ENCODE peak calls at places on chromosomes 1 and 21, in eight cellular contexts. One of them, this sample, is unnamed.

GRCh38 chr1:11784256-11784992 is 21.3 kb downstream of the MTHFR start:
- DNase-seq in IMR-90: no peak
- DNase-seq in uterus: no peak
- DNase-seq in tibial nerve: no peak
- DNase-seq in osteoblast: peak; percentile 76
- DNase-seq in stomach: no peak
- DNase-seq in upper lobe of right lung: no peak
- DNase-seq in left ventricle myocardium inferior: no peak
- DNase-seq in this sample: no peak

GRCh38 chr1:47923513-47923912 is 73.7 kb downstream of the TRABD2B start:
- DNase-seq in osteoblast: no peak
- DNase-seq in upper lobe of right lung: no peak
- DNase-seq in stomach: no peak
- DNase-seq in tibial nerve: no peak
- DNase-seq in IMR-90: no peak
- DNase-seq in uterus: no peak
- DNase-seq in left ventricle myocardium inferior: no peak
- DNase-seq in this sample: no peak

GRCh38 chr1:214899908-214900470 is 182.5 kb upstream of the KCNK2 start:
- DNase-seq in upper lobe of right lung: no peak
- DNase-seq in left ventricle myocardium inferior: no peak
- DNase-seq in tibial nerve: no peak
- DNase-seq in IMR-90: peak; percentile 52
- DNase-seq in uterus: no peak
- DNase-seq in osteoblast: no peak
- DNase-seq in stomach: no peak
- DNase-seq in this sample: no peak

GRCh38 chr21:14918542-14918941 is 146.3 kb downstream of the NRIP1 start:
- DNase-seq in tibial nerve: no peak
- DNase-seq in stomach: no peak
- DNase-seq in osteoblast: no peak
- DNase-seq in IMR-90: no peak
- DNase-seq in left ventricle myocardium inferior: no peak
- DNase-seq in uterus: no peak
- DNase-seq in upper lobe of right lung: no peak
- DNase-seq in this sample: no peak

GRCh38 chr1:216183427-216183826 is 239.8 kb downstream of the USH2A start:
- DNase-seq in tibial nerve: no peak
- DNase-seq in IMR-90: peak; percentile 40
- DNase-seq in upper lobe of right lung: no peak
- DNase-seq in uterus: no peak
- DNase-seq in left ventricle myocardium inferior: no peak
- DNase-seq in osteoblast: no peak
- DNase-seq in stomach: no peak
- DNase-seq in this sample: no peak

GRCh38 chr1:54845772-54846171 is 41.2 kb downstream of the DHCR24 start:
- DNase-seq in stomach: peak; percentile 11
- DNase-seq in upper lobe of right lung: no peak
- DNase-seq in IMR-90: no peak
- DNase-seq in left ventricle myocardium inferior: no peak
- DNase-seq in osteoblast: no peak
- DNase-seq in uterus: no peak
- DNase-seq in tibial nerve: no peak
- DNase-seq in this sample: peak; percentile 23

GRCh38 chr1:1358433-1359201 is at the start of gene MXRA8:
- DNase-seq in uterus: peak; percentile 93
- DNase-seq in upper lobe of right lung: peak; percentile 68
- DNase-seq in osteoblast: peak; percentile 98
- DNase-seq in stomach: no peak
- DNase-seq in tibial nerve: peak; percentile 79
- DNase-seq in left ventricle myocardium inferior: peak; percentile 80
- DNase-seq in IMR-90: peak; percentile 82
- DNase-seq in this sample: peak; percentile 83

GRCh38 chr1:22804333-22804906 is 93.8 kb downstream of the EPHB2 start:
- DNase-seq in upper lobe of right lung: no peak
- DNase-seq in uterus: no peak
- DNase-seq in IMR-90: peak; percentile 23
- DNase-seq in stomach: no peak
- DNase-seq in osteoblast: no peak
- DNase-seq in tibial nerve: no peak
- DNase-seq in left ventricle myocardium inferior: no peak
- DNase-seq in this sample: no peak

GRCh38 chr21:17250651-17251294 is 262.1 kb upstream of the CXADR start:
- DNase-seq in tibial nerve: no peak
- DNase-seq in osteoblast: no peak
- DNase-seq in left ventricle myocardium inferior: no peak
- DNase-seq in uterus: no peak
- DNase-seq in upper lobe of right lung: no peak
- DNase-seq in stomach: no peak
- DNase-seq in IMR-90: no peak
- DNase-seq in this sample: no peak

GRCh38 chr1:198113302-198113701 is 43.5 kb upstream of the NEK7 start:
- DNase-seq in stomach: no peak
- DNase-seq in left ventricle myocardium inferior: no peak
- DNase-seq in upper lobe of right lung: no peak
- DNase-seq in osteoblast: peak; percentile 36
- DNase-seq in uterus: no peak
- DNase-seq in IMR-90: peak; percentile 76
- DNase-seq in tibial nerve: no peak
- DNase-seq in this sample: no peak

GRCh38 chr1:109181085-109181806 is 32.5 kb upstream of the SARS1 start:
- DNase-seq in stomach: no peak
- DNase-seq in upper lobe of right lung: no peak
- DNase-seq in IMR-90: peak; percentile 65
- DNase-seq in tibial nerve: no peak
- DNase-seq in osteoblast: peak; percentile 81
- DNase-seq in left ventricle myocardium inferior: no peak
- DNase-seq in uterus: no peak
- DNase-seq in this sample: no peak

GRCh38 chr1:16163882-16164820 is 8.3 kb upstream of the EPHA2 start:
- DNase-seq in stomach: no peak
- DNase-seq in left ventricle myocardium inferior: no peak
- DNase-seq in tibial nerve: no peak
- DNase-seq in upper lobe of right lung: no peak
- DNase-seq in uterus: no peak
- DNase-seq in IMR-90: peak; percentile 100
- DNase-seq in osteoblast: peak; percentile 99
- DNase-seq in this sample: no peak

GRCh38 chr1:243535014-243535413 is 279.2 kb downstream of the SDCCAG8 start:
- DNase-seq in uterus: no peak
- DNase-seq in osteoblast: no peak
- DNase-seq in stomach: no peak
- DNase-seq in upper lobe of right lung: no peak
- DNase-seq in left ventricle myocardium inferior: no peak
- DNase-seq in tibial nerve: no peak
- DNase-seq in IMR-90: no peak
- DNase-seq in this sample: no peak
- H3K4me1 ChIP-seq in uterus: no peaks in the 10 kb centered on the region
- H3K4me1 ChIP-seq in osteoblast: peaks cover 6% of the 10 kb centered on the region
- H3K4me1 ChIP-seq in stomach: no peaks in the 10 kb centered on the region
- H3K4me1 ChIP-seq in upper lobe of right lung: no peaks in the 10 kb centered on the region
- H3K4me1 ChIP-seq in left ventricle myocardium inferior: no peaks in the 10 kb centered on the region
- H3K4me1 ChIP-seq in tibial nerve: no peaks in the 10 kb centered on the region
- H3K4me1 ChIP-seq in IMR-90: no peaks in the 10 kb centered on the region
- H3K4me1 ChIP-seq in this sample: no peaks in the 10 kb centered on the region

GRCh38 chr21:43597052-43597451 is 62.2 kb downstream of the HSF2BP start:
- DNase-seq in left ventricle myocardium inferior: no peak
- DNase-seq in osteoblast: no peak
- DNase-seq in tibial nerve: no peak
- DNase-seq in uterus: no peak
- DNase-seq in upper lobe of right lung: no peak
- DNase-seq in IMR-90: peak; percentile 88
- DNase-seq in stomach: no peak
- DNase-seq in this sample: no peak

GRCh38 chr21:43598416-43599120 is 60.7 kb downstream of the HSF2BP start:
- DNase-seq in tibial nerve: no peak
- DNase-seq in osteoblast: no peak
- DNase-seq in stomach: no peak
- DNase-seq in upper lobe of right lung: no peak
- DNase-seq in uterus: no peak
- DNase-seq in IMR-90: peak; percentile 87
- DNase-seq in left ventricle myocardium inferior: no peak
- DNase-seq in this sample: no peak

GRCh38 chr21:43599728-43600127 is 59.6 kb downstream of the HSF2BP start:
- DNase-seq in upper lobe of right lung: no peak
- DNase-seq in osteoblast: no peak
- DNase-seq in uterus: no peak
- DNase-seq in stomach: no peak
- DNase-seq in IMR-90: no peak
- DNase-seq in tibial nerve: no peak
- DNase-seq in left ventricle myocardium inferior: no peak
- DNase-seq in this sample: no peak

GRCh38 chr21:43596616-43597015 is 62.7 kb downstream of the HSF2BP start:
- DNase-seq in uterus: no peak
- DNase-seq in upper lobe of right lung: no peak
- DNase-seq in stomach: no peak
- DNase-seq in IMR-90: no peak
- DNase-seq in osteoblast: no peak
- DNase-seq in tibial nerve: no peak
- DNase-seq in left ventricle myocardium inferior: no peak
- DNase-seq in this sample: no peak

GRCh38 chr21:43597845-43598244 is 61.4 kb downstream of the HSF2BP start:
- DNase-seq in tibial nerve: no peak
- DNase-seq in left ventricle myocardium inferior: no peak
- DNase-seq in uterus: no peak
- DNase-seq in upper lobe of right lung: no peak
- DNase-seq in stomach: no peak
- DNase-seq in IMR-90: no peak
- DNase-seq in osteoblast: no peak
- DNase-seq in this sample: no peak
- TF ChIP-seq CTCF in tibial nerve: no peak
- TF ChIP-seq CTCF in left ventricle myocardium inferior: no peak
- TF ChIP-seq CTCF in uterus: no peak
- TF ChIP-seq CTCF in upper lobe of right lung: no peak
- TF ChIP-seq CTCF in stomach: no peak
- TF ChIP-seq CTCF in IMR-90: no peak
- TF ChIP-seq CTCF in osteoblast: no peak
- TF ChIP-seq CTCF in this sample: no peak

GRCh38 chr1:6485937-6486250 is 5.6 kb downstream of the PLEKHG5 start:
- DNase-seq in osteoblast: no peak
- DNase-seq in uterus: no peak
- DNase-seq in IMR-90: no peak
- DNase-seq in upper lobe of right lung: no peak
- DNase-seq in left ventricle myocardium inferior: no peak
- DNase-seq in stomach: no peak
- DNase-seq in tibial nerve: no peak
- DNase-seq in this sample: no peak
- H3K4me3 ChIP-seq in osteoblast: peak overlapping the region; percentile 64
- H3K4me3 ChIP-seq in uterus: peak overlapping the region; percentile 5
- H3K4me3 ChIP-seq in IMR-90: peak overlapping the region; percentile 30
- H3K4me3 ChIP-seq in upper lobe of right lung: peak overlapping the region; percentile 59
- H3K4me3 ChIP-seq in left ventricle myocardium inferior: peak overlapping the region; percentile 73
- H3K4me3 ChIP-seq in stomach: peak overlapping the region; percentile 34
- H3K4me3 ChIP-seq in tibial nerve: peak overlapping the region; percentile 24
- H3K4me3 ChIP-seq in this sample: peak overlapping the region; percentile 42

DNA sequence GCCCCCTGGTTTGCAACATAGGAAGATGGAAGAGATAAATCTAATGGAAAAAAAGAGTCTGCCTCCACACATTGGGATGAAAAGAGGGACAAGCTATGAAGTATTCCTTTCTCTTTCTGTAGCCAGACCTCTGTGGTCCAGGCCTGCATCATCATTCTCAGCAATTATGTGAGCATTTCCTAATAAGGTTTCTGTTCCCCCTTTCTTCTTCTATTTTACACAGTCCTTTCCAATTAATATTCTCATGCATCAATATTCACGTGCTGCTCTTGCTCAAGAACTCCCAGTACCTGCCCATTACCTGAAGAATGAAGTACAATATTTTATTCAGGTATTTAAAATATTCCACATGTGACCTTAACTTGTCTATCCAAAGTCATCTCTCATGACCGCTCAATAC is 8.2 kb upstream of the SLC30A1 start:
- DNase-seq in upper lobe of right lung: no peak
- DNase-seq in tibial nerve: no peak
- DNase-seq in IMR-90: no peak
- DNase-seq in osteoblast: no peak
- DNase-seq in stomach: no peak
- DNase-seq in left ventricle myocardium inferior: no peak
- DNase-seq in uterus: no peak
- DNase-seq in this sample: no peak
- H3K4me1 ChIP-seq in upper lobe of right lung: peaks cover 21% of the 10 kb centered on the region
- H3K4me1 ChIP-seq in tibial nerve: peaks cover 1% of the 10 kb centered on the region
- H3K4me1 ChIP-seq in IMR-90: peaks cover 4% of the 10 kb centered on the region
- H3K4me1 ChIP-seq in osteoblast: peaks cover 33% of the 10 kb centered on the region
- H3K4me1 ChIP-seq in stomach: no peaks in the 10 kb centered on the region
- H3K4me1 ChIP-seq in left ventricle myocardium inferior: peaks cover 2% of the 10 kb centered on the region
- H3K4me1 ChIP-seq in uterus: no peaks in the 10 kb centered on the region
- H3K4me1 ChIP-seq in this sample: peaks cover 36% of the 10 kb centered on the region

This sample was measured in tibial artery.